ENCODE peak calls at places on chromosome 10, in four cellular contexts. J is SK-N-SH, F is A549, R is GM12878. E is an unnamed sample.

GRCh38 chr10:19917756-19918478 is 101.7 kb downstream of the PLXDC2 start:
- DNase-seq in F (no peak), J (no peak), R (no peak), E (no peak)

GRCh38 chr10:76550806-76551205 is 1086.8 kb downstream of the KCNMA1 start:
- DNase-seq in R (no peak), F (no peak), J (no peak), E (no peak)

GRCh38 chr10:72308320-72308987 is 34.7 kb downstream of the DDIT4 start:
- DNase-seq in F (peak), J (peak), R (no peak), E (peak)

GRCh38 chr10:97612386-97612785 is 20.9 kb downstream of the MORN4 start:
- DNase-seq in R (no peak), J (peak), F (peak), E (peak)

GRCh38 chr10:52284416-52285013 is 29.6 kb upstream of the DKK1 start:
- DNase-seq in J (no peak), F (no peak), R (peak), E (no peak)

GRCh38 chr10:99966306-99966705 is 43.4 kb downstream of the DNMBP start:
- DNase-seq in F (peak), J (peak), R (no peak), E (no peak)

GRCh38 chr10:71035511-71036278 is 147.3 kb upstream of the PCBD1 start:
- DNase-seq in R (no peak), J (peak), F (no peak), E (no peak)

GRCh38 chr10:74151057-74151878 is at the start of gene ADK:
- DNase-seq in F (peak), J (peak), R (no peak), E (peak)

DNA sequence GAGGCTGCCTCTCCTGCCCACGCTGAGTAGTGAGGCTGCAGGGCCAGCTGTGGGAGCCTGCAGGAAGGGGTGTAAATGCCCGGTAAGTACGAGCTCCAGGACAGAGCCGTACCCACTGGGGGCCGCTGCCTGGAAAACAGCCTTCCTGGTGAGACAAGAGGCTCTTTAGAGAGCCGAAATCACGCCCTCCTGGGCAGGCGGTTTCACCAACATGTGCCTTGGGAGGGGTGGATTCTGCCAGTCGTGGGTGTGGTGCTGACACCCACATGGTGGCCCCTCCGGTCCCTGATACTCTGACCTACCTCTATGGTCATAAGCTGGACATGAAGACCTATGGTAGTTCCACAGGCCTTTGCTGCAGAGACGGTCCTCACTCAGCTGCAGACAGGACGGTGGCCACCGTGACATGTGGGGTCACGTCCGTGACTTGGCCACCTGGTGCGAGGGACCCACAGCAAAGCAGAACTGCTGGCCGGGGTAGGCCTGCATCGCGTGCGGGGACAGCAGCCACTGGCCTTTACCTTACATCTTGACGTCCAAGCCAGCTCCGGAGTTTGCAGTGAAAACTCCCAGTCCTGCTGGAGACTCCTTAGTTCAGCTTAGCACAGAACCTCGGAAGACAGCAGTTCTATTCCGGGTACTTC is 46.9 kb downstream of the PITRM1 start:
- DNase-seq in J (no peak), R (no peak), F (no peak), E (no peak)
- TF ChIP-seq PBX3 in J (no peak), R (no peak), F (no peak), E (no peak)

DNA sequence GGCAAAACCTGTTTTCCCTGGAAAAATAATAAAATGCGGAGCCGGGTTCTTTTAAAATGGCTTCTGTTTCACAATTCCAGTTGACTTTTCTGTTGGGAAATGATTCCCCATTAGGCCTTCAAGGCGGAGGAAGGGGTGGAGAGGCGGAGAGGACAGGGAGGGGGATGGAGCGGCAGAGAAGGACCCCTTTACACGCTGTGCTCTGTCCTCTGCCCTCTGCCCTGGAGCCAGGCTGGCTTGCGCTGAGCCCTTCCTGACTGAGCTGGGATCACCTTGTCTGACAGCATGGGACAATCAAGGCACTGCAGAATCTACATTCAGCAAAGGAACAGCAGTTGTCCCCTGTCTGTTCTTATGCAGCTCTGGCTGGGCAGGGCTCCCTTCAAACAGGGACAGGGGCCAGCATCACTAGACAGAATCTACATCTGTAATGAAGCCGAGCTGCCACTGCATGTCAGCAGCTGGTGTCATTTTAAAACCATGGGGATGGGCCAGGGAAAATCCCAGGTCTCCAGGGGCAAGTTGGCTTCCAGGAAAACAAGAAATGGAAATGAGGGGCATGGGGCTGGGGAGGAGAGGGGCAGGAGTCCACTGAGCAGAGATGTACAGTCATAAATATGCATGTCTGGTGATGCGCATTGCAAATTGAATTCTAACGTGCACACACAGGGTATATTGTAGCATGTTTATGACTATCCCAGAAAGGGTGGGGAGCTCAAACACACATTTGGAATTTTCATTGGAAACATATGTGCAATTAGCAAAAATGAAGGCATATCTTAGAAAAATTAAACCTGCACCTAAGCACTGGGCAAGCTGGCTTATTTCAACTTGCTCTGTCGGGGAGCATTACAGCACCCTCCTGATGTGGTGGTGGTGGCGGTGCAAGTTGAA is 119.9 kb downstream of the MKX start:
- DNase-seq in J (no peak), F (no peak), R (no peak), E (no peak)
- TF ChIP-seq PBX3 in J (no peak), F (no peak), R (no peak), E (no peak)

DNA sequence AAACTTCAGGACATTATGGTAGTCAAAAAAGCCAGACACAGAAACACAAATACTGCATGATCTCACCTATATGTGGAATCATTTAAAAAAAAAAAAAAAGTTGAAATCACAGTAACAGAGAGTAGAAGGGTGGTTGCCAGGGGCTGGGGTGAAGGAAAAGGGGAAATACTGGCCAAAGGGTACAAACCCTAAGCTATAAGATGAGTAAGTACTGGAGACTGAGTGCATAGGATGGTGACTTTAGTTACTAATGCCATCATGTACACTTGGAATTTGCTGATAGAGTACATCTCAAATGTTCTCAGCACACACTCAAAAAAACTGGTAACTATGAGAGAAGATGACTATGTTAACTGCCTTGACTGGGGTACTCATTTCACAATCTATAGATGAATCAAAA is 39.9 kb downstream of the JCAD start:
- DNase-seq in J (no peak), R (no peak), F (no peak), E (no peak)
- TF ChIP-seq PBX3 in J (no peak), R (no peak), F (no peak), E (no peak)

DNA sequence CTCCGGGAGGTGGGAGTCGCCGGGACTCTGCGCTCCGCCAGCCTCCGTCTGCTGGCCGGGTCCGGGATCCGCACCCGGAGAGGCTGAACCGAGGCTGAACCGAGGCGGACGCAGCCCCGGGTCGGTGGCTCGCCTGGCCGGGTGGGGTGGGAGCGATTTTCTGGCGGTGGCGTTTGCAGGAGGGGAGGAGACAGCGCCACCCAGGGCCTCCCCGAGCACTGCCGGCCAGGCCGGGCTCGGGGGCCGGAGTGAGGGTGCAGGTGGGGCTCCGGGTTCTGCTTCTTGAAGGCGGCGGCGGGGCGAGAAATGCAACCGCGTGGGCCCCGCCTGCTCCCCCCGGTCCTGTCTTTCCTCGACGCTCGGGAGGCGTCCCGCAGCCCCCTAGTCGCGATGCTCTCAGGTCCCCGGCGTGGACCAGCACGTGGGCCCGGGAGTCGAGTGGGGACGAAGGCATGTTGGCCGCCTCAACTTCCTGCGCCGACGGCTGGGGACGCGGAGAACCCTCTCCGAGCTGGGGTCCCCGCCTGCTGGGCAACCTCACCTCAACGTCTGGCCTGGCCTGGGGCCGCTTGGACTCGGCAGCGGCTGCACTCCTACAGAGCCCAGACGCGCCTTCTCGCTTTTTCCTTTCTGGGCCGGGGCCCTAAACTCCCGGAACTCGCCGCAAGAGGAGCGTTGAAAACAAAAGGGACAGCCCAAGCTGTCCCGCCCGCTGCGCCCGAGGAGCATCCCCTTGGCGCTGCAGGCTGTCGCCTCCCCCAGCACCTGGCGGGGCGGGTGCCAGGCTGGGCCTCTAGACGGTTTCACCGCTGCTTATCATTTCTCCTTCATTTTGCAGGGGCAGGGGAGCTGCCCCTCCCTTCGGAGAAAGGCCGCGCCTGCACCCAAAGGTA is 25.2 kb upstream of the VAX1 start:
- DNase-seq in J (peak), F (peak), R (no peak), E (no peak)
- TF ChIP-seq PBX3 in J (no peak), F (no peak), R (no peak), E (no peak)

GRCh38 chr10:12993595-12993994 is 7.9 kb downstream of the CCDC3 start:
- DNase-seq in R (no peak), F (no peak), J (no peak), E (no peak)

GRCh38 chr10:13001041-13001886 is at the start of gene CCDC3:
- DNase-seq in F (no peak), R (no peak), J (peak), E (no peak)

GRCh38 chr10:13000431-13000830 is 1.1 kb downstream of the CCDC3 start:
- DNase-seq in R (no peak), J (no peak), F (no peak), E (no peak)

GRCh38 chr10:12995425-12995861 is 6.1 kb downstream of the CCDC3 start:
- DNase-seq in J (no peak), R (no peak), F (no peak), E (no peak)
- TF ChIP-seq PBX3 in J (no peak), R (no peak), F (no peak), E (no peak)

DNA sequence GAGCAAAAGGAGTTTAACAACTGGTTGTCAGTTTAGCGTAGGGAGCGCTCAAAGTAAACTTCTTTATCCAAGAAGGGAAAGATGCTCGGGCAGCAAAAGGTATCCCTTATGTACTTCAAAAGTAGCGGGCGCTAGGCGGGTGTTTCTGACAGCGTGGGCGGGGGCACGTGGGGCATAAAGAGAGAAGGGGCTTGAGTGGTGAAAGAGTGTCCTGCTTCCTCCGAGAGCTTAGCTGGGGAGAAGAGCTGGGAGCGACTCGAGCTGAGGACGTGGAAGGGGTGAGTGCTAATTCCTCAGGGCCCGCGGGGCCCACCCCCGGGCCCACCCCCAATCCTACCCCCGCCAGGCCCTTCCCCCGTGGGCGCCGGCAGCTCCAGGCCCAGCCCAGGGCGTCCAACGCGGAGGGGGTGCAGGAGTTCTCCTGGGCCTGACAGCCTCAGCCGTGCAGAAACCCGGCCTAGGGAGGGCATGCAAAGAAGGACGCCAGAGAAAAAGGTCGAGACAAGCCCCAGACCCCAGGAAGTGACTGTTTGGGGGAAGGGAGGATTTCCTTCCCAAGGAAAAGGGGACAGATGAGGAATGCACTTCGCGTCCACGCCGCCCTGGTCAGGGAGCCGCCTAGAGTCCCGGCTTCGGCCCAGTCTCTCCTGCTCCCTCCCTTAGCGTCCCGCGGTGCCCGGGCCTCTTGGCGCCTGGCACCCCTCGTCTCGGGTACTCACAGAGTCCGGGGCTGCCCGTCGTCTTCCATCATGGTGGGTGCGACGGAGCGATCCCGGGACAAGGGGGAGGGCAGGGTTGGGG is 849 bp downstream of the TIAL1 start:
- DNase-seq in F (peak), J (no peak), R (no peak), E (no peak)
- TF ChIP-seq PBX3 in F (no peak), J (no peak), R (no peak), E (no peak)

DNA sequence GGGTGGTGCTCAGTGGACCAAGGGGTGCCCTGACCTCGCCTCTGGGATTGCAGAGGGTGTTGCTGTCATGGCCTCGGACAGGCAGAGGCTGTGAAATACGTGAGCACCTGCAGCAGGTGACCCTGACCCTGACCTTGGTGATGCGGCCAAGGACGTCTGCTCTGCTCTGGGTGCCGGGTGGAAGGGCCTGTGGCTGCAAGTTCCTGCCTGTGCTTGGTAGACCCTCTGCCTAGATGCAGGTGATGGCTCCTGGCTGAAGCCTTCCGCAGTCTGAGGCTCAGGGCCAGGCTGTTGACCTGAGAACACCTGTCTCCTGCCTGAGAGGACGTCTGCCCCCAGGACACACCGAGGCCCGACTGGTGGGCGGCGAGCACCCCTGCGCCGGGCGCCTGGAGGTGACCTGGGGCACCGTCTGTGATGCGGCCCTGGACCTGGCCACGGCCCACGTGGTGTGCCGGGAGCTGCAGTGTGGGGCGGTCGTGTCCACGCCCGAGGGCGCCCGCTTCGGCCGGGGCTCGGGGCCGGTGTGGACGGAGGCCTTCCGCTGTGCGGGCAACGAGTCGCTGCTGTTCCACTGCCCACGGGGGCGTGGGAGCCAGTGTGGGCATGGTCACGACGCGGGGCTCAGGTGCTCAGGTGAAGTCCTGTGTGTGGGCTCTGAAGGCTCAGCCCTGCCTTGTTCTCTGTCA is 4.4 kb downstream of the SCART1 start:
- DNase-seq in R (no peak), J (no peak), F (no peak), E (no peak)
- TF ChIP-seq PBX3 in R (no peak), J (no peak), F (no peak), E (no peak)

DNA sequence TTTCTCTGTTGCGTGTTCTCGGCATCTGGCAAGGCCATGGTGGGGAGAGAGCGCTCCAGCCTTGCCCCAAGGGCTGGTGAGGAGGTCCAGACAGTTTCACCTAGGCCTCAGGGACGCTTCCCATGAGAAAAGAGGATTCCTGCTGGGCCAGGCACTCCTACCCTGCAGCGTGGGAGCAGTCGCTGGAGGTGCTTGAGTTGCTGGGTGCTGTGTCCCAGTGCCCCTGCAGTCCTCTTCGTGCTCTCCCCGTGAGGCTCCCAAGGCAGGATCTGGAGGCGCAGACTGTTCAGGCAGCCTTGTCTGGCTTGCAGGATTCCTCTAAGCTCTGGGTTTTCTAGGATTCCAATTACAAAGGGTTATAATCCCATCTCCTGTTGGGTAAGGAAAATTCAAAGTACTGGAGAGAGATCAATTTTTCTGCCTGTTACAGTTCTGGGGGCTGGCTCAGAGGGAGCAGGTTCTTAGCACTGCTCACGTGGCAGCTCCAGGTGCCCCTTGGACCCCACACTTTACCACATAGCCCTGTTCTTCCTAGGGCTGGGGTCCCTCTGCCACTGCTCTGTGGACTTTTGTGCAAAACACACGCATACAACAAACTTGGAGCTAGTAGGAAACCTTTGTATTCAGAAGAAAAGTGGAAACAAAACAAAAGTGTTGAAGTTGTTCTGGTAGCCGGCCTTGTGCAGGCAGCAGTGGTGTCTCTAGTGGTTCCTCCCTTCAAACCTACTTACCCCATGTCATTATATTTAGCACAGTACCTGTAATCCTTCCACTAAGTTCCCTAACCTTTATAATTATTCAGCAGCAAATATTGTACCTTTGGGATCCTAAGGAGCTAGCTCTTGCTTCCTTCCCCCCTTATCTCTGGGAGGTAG is 60.5 kb downstream of the CCNY start:
- DNase-seq in F (no peak), J (no peak), R (no peak), E (peak)
- TF ChIP-seq PBX3 in F (no peak), J (no peak), R (no peak), E (no peak)

E was measured in HepG2.